ENCODE peak calls at places on chromosomes 11 and 22, in six cellular contexts. One of them, this sample, is unnamed.

GRCh38 chr22:19085233-19086043 is 36.8 kb downstream of the DGCR2 start:
- DNase-seq in GM23338: peak
- DNase-seq in astrocyte: no peak
- DNase-seq in endothelial cell of umbilical vein: peak
- DNase-seq in neural progenitor cell: no peak
- DNase-seq in fibroblast of lung: peak
- DNase-seq in this sample: peak

GRCh38 chr22:39731881-39732555 is 161.5 kb downstream of the CACNA1I start:
- DNase-seq in endothelial cell of umbilical vein: no peak
- DNase-seq in astrocyte: no peak
- DNase-seq in GM23338: peak
- DNase-seq in neural progenitor cell: no peak
- DNase-seq in fibroblast of lung: no peak
- DNase-seq in this sample: no peak

GRCh38 chr11:7749456-7749855 is 43.2 kb upstream of the OVCH2 start:
- DNase-seq in fibroblast of lung: no peak
- DNase-seq in GM23338: no peak
- DNase-seq in endothelial cell of umbilical vein: no peak
- DNase-seq in neural progenitor cell: no peak
- DNase-seq in astrocyte: no peak
- DNase-seq in this sample: peak

GRCh38 chr11:24391165-24391564 is 105.7 kb upstream of the LUZP2 start:
- DNase-seq in GM23338: no peak
- DNase-seq in neural progenitor cell: no peak
- DNase-seq in astrocyte: peak
- DNase-seq in fibroblast of lung: peak
- DNase-seq in endothelial cell of umbilical vein: no peak
- DNase-seq in this sample: peak

GRCh38 chr11:118076754-118077281 is at the start of gene TMPRSS4:
- DNase-seq in endothelial cell of umbilical vein: no peak
- DNase-seq in fibroblast of lung: no peak
- DNase-seq in astrocyte: no peak
- DNase-seq in neural progenitor cell: no peak
- DNase-seq in GM23338: peak
- DNase-seq in this sample: peak

GRCh38 chr11:96014234-96014633 is 90.3 kb upstream of the MTMR2 start:
- DNase-seq in GM23338: no peak
- DNase-seq in neural progenitor cell: no peak
- DNase-seq in endothelial cell of umbilical vein: no peak
- DNase-seq in fibroblast of lung: peak
- DNase-seq in astrocyte: peak
- DNase-seq in this sample: peak

GRCh38 chr22:39254789-39255298 is 10.1 kb upstream of the PDGFB start:
- DNase-seq in fibroblast of lung: peak
- DNase-seq in astrocyte: peak
- DNase-seq in neural progenitor cell: no peak
- DNase-seq in endothelial cell of umbilical vein: peak
- DNase-seq in GM23338: no peak
- DNase-seq in this sample: peak

GRCh38 chr11:64247729-64248531 is 1.2 kb upstream of the PPP1R14B start:
- DNase-seq in endothelial cell of umbilical vein: no peak
- DNase-seq in astrocyte: no peak
- DNase-seq in neural progenitor cell: no peak
- DNase-seq in fibroblast of lung: no peak
- DNase-seq in GM23338: no peak
- DNase-seq in this sample: no peak

GRCh38 chr11:117600976-117601708 is 195.9 kb downstream of the DSCAML1 start:
- DNase-seq in astrocyte: no peak
- DNase-seq in endothelial cell of umbilical vein: no peak
- DNase-seq in neural progenitor cell: no peak
- DNase-seq in GM23338: no peak
- DNase-seq in fibroblast of lung: no peak
- DNase-seq in this sample: no peak

GRCh38 chr11:30206249-30206996 is 24.4 kb upstream of the FSHB start:
- DNase-seq in fibroblast of lung: no peak
- DNase-seq in astrocyte: no peak
- DNase-seq in neural progenitor cell: no peak
- DNase-seq in endothelial cell of umbilical vein: no peak
- DNase-seq in GM23338: no peak
- DNase-seq in this sample: no peak

DNA sequence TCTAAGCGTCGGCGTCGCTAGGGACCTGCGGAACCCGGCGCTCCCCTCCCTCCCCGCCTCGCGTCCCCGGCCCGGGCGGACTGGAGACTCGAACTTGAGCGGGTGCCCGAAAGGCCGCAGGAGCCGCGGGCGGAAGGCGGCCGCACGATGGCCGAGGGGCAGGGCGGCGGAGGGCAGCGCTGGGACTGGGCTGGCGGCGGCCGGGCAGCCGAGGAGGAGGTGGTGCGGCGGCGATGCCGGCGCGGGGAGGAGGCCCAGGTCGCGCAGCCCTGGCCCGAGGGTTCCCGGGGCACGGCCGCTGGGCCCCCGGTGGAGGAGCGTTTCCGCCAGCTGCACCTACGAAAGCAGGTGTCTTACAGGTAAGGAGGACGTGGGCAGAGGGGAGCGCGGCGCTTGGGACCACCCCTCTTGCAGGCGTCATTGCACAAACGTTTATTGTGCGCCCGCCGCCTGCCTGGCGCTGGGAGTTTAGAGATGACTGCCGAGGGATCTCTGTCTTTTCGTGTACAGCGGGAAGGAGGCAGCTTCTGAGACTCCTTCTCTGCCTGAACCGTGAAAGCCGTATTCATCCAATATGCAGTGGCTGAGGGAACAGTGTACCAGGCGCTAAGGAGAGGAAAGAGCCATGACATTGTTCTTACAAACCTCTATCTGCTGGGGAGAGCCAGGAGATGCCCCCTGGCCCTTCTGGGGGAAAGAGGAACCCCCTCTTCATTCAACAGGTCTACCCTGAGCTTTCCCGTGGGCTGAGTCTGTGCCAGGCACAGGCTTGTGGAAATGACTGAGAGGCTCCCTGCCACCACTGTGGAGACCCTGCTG is 13.9 kb upstream of the DGKZ start:
- DNase-seq in endothelial cell of umbilical vein: no peak
- DNase-seq in fibroblast of lung: no peak
- DNase-seq in GM23338: peak
- DNase-seq in astrocyte: no peak
- DNase-seq in neural progenitor cell: peak
- DNase-seq in this sample: no peak
- TF ChIP-seq EZH2 in endothelial cell of umbilical vein: peak
- TF ChIP-seq EZH2 in fibroblast of lung: peak
- TF ChIP-seq EZH2 in GM23338: peak
- TF ChIP-seq EZH2 in astrocyte: peak
- TF ChIP-seq EZH2 in neural progenitor cell: no peak
- TF ChIP-seq EZH2 in this sample: peak

GRCh38 chr22:43263645-43264514 is 76.9 kb upstream of the TTLL12 start:
- DNase-seq in endothelial cell of umbilical vein: peak
- DNase-seq in GM23338: no peak
- DNase-seq in neural progenitor cell: no peak
- DNase-seq in fibroblast of lung: peak
- DNase-seq in astrocyte: peak
- DNase-seq in this sample: peak
- TF ChIP-seq EZH2 in endothelial cell of umbilical vein: no peak
- TF ChIP-seq EZH2 in GM23338: no peak
- TF ChIP-seq EZH2 in neural progenitor cell: no peak
- TF ChIP-seq EZH2 in fibroblast of lung: no peak
- TF ChIP-seq EZH2 in astrocyte: no peak
- TF ChIP-seq EZH2 in this sample: peak

GRCh38 chr11:1501421-1502167 is 15.0 kb upstream of the MOB2 start:
- DNase-seq in endothelial cell of umbilical vein: no peak
- DNase-seq in GM23338: no peak
- DNase-seq in fibroblast of lung: no peak
- DNase-seq in astrocyte: no peak
- DNase-seq in neural progenitor cell: no peak
- DNase-seq in this sample: no peak

GRCh38 chr11:1504164-1504563 is 17.6 kb upstream of the MOB2 start:
- DNase-seq in neural progenitor cell: no peak
- DNase-seq in endothelial cell of umbilical vein: no peak
- DNase-seq in astrocyte: no peak
- DNase-seq in fibroblast of lung: no peak
- DNase-seq in GM23338: no peak
- DNase-seq in this sample: no peak

GRCh38 chr11:1502168-1502955 is 15.8 kb upstream of the MOB2 start:
- DNase-seq in endothelial cell of umbilical vein: no peak
- DNase-seq in neural progenitor cell: peak
- DNase-seq in astrocyte: no peak
- DNase-seq in GM23338: no peak
- DNase-seq in fibroblast of lung: no peak
- DNase-seq in this sample: no peak

GRCh38 chr11:1503708-1504104 is 17.1 kb upstream of the MOB2 start:
- DNase-seq in neural progenitor cell: no peak
- DNase-seq in GM23338: no peak
- DNase-seq in astrocyte: no peak
- DNase-seq in fibroblast of lung: no peak
- DNase-seq in endothelial cell of umbilical vein: no peak
- DNase-seq in this sample: no peak

GRCh38 chr11:1502971-1503707 is 16.6 kb upstream of the MOB2 start:
- DNase-seq in neural progenitor cell: no peak
- DNase-seq in astrocyte: no peak
- DNase-seq in endothelial cell of umbilical vein: no peak
- DNase-seq in GM23338: no peak
- DNase-seq in fibroblast of lung: peak
- DNase-seq in this sample: no peak
- TF ChIP-seq EZH2 in neural progenitor cell: no peak
- TF ChIP-seq EZH2 in astrocyte: no peak
- TF ChIP-seq EZH2 in endothelial cell of umbilical vein: no peak
- TF ChIP-seq EZH2 in GM23338: no peak
- TF ChIP-seq EZH2 in fibroblast of lung: no peak
- TF ChIP-seq EZH2 in this sample: no peak

GRCh38 chr22:46539169-46539568 is 1.7 kb upstream of the CELSR1 start:
- DNase-seq in GM23338: no peak
- DNase-seq in astrocyte: no peak
- DNase-seq in fibroblast of lung: no peak
- DNase-seq in neural progenitor cell: no peak
- DNase-seq in endothelial cell of umbilical vein: no peak
- DNase-seq in this sample: peak
- TF ChIP-seq EZH2 in GM23338: no peak
- TF ChIP-seq EZH2 in astrocyte: no peak
- TF ChIP-seq EZH2 in fibroblast of lung: no peak
- TF ChIP-seq EZH2 in neural progenitor cell: no peak
- TF ChIP-seq EZH2 in endothelial cell of umbilical vein: no peak
- TF ChIP-seq EZH2 in this sample: no peak

DNA sequence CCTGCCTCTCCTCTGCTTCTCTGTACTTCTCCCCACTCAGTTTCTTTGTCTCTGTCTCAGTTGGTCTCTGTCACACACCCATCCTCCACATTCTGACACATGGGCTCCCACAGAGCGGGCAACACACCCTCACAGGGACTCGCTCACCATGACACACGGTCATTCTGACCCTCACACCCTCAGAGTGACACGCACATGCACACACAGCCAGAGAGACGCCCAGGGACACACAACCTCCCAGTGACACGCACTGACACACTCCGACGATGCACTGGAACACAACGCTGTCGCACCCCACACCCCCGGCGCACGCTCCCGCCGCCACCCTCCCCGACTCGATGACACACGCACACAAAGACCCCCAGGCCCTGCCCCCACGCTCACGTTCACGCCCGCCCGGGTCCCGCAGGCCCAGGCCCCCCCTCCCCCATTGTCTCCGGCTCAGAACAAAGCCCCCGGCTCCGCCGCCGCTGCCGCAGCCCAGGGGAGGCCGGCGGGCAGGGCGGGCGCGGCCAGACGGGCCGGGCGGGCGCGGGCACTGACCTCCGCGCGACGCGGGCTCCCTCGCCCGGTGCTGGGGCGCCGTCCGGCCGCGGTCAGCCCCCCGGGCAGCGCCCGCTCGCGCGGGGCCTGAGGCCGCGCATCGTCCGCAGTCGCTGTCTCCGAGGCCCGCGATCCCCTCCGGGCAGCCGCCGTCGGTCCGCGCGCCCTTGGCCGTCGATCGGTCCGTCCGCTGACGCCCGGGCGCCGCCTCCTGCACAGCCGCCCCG is 404 bp downstream of the DCHS1 start:
- DNase-seq in neural progenitor cell: peak
- DNase-seq in astrocyte: no peak
- DNase-seq in GM23338: peak
- DNase-seq in endothelial cell of umbilical vein: peak
- DNase-seq in fibroblast of lung: no peak
- DNase-seq in this sample: no peak
- TF ChIP-seq EZH2 in neural progenitor cell: no peak
- TF ChIP-seq EZH2 in astrocyte: peak
- TF ChIP-seq EZH2 in GM23338: no peak
- TF ChIP-seq EZH2 in endothelial cell of umbilical vein: no peak
- TF ChIP-seq EZH2 in fibroblast of lung: peak
- TF ChIP-seq EZH2 in this sample: peak

GRCh38 chr11:32426819-32427615 is 8.3 kb downstream of the WT1 start:
- DNase-seq in fibroblast of lung: no peak
- DNase-seq in astrocyte: no peak
- DNase-seq in GM23338: peak
- DNase-seq in endothelial cell of umbilical vein: no peak
- DNase-seq in neural progenitor cell: peak
- DNase-seq in this sample: no peak
- TF ChIP-seq EZH2 in fibroblast of lung: peak
- TF ChIP-seq EZH2 in astrocyte: peak
- TF ChIP-seq EZH2 in GM23338: peak
- TF ChIP-seq EZH2 in endothelial cell of umbilical vein: peak
- TF ChIP-seq EZH2 in neural progenitor cell: peak
- TF ChIP-seq EZH2 in this sample: peak